ENCODE peak calls at places on chromosomes 13 and 19, in ten cellular contexts. X, D, F, N, H, J, I, P, W and Y are unnamed samples. For H3K4me1, H3K36me3 and H3K27me3, the result is how much of the 10 kb centered on the place peaks cover.

GRCh38 chr13:111640476-111640875 is 320.0 kb downstream of the TEX29 start:
- DNase-seq in X (no peak), D (no peak), F (no peak), N (no peak), H (no peak), J (no peak), I (no peak), P (no peak), W (no peak), Y (no peak)

GRCh38 chr19:12952488-12953455 is 4.3 kb downstream of the GADD45GIP1 start:
- DNase-seq in X (no peak), D (no peak), F (no peak), N (no peak), H (peak), J (no peak), I (peak), P (no peak), W (no peak), Y (no peak)

GRCh38 chr19:55472463-55472862 is 4.0 kb upstream of the ZNF628 start:
- DNase-seq in X (peak), D (no peak), F (no peak), N (no peak), H (peak), J (peak), I (no peak), P (no peak), W (no peak), Y (no peak)

GRCh38 chr19:17205237-17206140 is 9.7 kb upstream of the USE1 start:
- DNase-seq in X (peak), D (peak), F (peak), N (peak), H (peak), J (peak), I (peak), P (no peak), W (peak), Y (peak)

GRCh38 chr19:709965-710714 is 1.4 kb downstream of the PALM start:
- DNase-seq in X (no peak), D (no peak), F (no peak), N (no peak), H (no peak), J (no peak), I (peak), P (no peak), W (no peak), Y (peak)

GRCh38 chr13:70310720-70311119 is 202.5 kb upstream of the KLHL1 start:
- DNase-seq in X (peak), D (no peak), F (no peak), N (peak), H (peak), J (peak), I (no peak), P (no peak), W (peak), Y (no peak)

GRCh38 chr13:88461272-88462009 is 790.3 kb downstream of the SLITRK5 start:
- DNase-seq in X (no peak), D (no peak), F (no peak), N (no peak), H (no peak), J (no peak), I (no peak), P (no peak), W (no peak), Y (no peak)

GRCh38 chr19:58054792-58055482 is 4.1 kb upstream of the ZNF135 start:
- DNase-seq in X (no peak), D (no peak), F (no peak), N (no peak), H (peak), J (no peak), I (peak), P (no peak), W (peak), Y (no peak)

GRCh38 chr13:42538996-42539395 is 35.0 kb upstream of the TNFSF11 start:
- DNase-seq in X (no peak), D (no peak), F (no peak), N (no peak), H (no peak), J (no peak), I (no peak), P (no peak), W (no peak), Y (no peak)

GRCh38 chr13:73000027-73000674 is 58.7 kb upstream of the KLF5 start:
- DNase-seq in X (no peak), D (no peak), F (no peak), N (no peak), H (peak), J (peak), I (no peak), P (no peak), W (peak), Y (no peak)

GRCh38 chr19:31166206-31166605 is 183.0 kb downstream of the TSHZ3 start:
- DNase-seq in X (no peak), D (no peak), F (no peak), N (no peak), H (no peak), J (no peak), I (no peak), P (no peak), W (no peak), Y (no peak)

GRCh38 chr13:57634829-57635165 is 3.3 kb downstream of the PCDH17 start:
- DNase-seq in X (no peak), D (peak), F (no peak), N (no peak), H (no peak), J (no peak), I (peak), P (no peak), W (no peak), Y (peak)

GRCh38 chr19:3068071-3068470 is 5.8 kb upstream of the TLE5 start:
- DNase-seq in X (no peak), D (peak), F (no peak), N (no peak), H (no peak), J (no peak), I (no peak), P (no peak), W (no peak), Y (no peak)

GRCh38 chr13:59088716-59089115 is 1075.0 kb downstream of the DIAPH3 start:
- DNase-seq in X (no peak), D (no peak), F (no peak), N (no peak), H (peak), J (no peak), I (no peak), P (no peak), W (no peak), Y (no peak)

GRCh38 chr19:54684537-54684936 is 21.8 kb downstream of the LILRB4 start:
- DNase-seq in X (no peak), D (peak), F (no peak), N (peak), H (peak), J (no peak), I (no peak), P (no peak), W (peak), Y (no peak)

GRCh38 chr13:48068952-48069351 is 26.0 kb downstream of the MED4 start:
- DNase-seq in X (no peak), D (no peak), F (no peak), N (no peak), H (peak), J (no peak), I (no peak), P (no peak), W (no peak), Y (no peak)

GRCh38 chr13:97539651-97540230 is 105.8 kb downstream of the RAP2A start:
- DNase-seq in X (no peak), D (no peak), F (no peak), N (no peak), H (peak), J (no peak), I (no peak), P (no peak), W (no peak), Y (no peak)

GRCh38 chr13:44573790-44574465 is 2.2 kb downstream of the TSC22D1 start:
- DNase-seq in X (no peak), D (no peak), F (no peak), N (no peak), H (peak), J (peak), I (no peak), P (no peak), W (peak), Y (no peak)

GRCh38 chr13:102816633-102817032 is 17.7 kb downstream of the BIVM start:
- DNase-seq in X (no peak), D (no peak), F (no peak), N (no peak), H (peak), J (no peak), I (no peak), P (no peak), W (no peak), Y (no peak)

GRCh38 chr13:110716235-110716505 is 2.7 kb downstream of the ING1 start:
- DNase-seq in X (peak), D (no peak), F (no peak), N (peak), H (peak), J (peak), I (no peak), P (peak), W (peak), Y (peak)

GRCh38 chr19:33419763-33420080 is 46.2 kb downstream of the CEBPG start:
- DNase-seq in X (no peak), D (no peak), F (no peak), N (no peak), H (no peak), J (no peak), I (no peak), P (no peak), W (peak), Y (no peak)

GRCh38 chr19:11617207-11618062 is 20.2 kb downstream of the ZNF627 start:
- DNase-seq in X (no peak), D (no peak), F (no peak), N (no peak), H (peak), J (no peak), I (no peak), P (no peak), W (no peak), Y (no peak)

GRCh38 chr19:15332311-15332996 is at the start of gene BRD4:
- DNase-seq in X (peak), D (peak), F (peak), N (peak), H (peak), J (peak), I (peak), P (peak), W (peak), Y (peak)

GRCh38 chr19:17078920-17079709 is 3.5 kb downstream of the MYO9B start:
- DNase-seq in X (no peak), D (no peak), F (no peak), N (no peak), H (no peak), J (no peak), I (no peak), P (no peak), W (no peak), Y (no peak)

GRCh38 chr13:96710166-96710866 is 284.0 kb downstream of the OXGR1 start:
- DNase-seq in X (no peak), D (no peak), F (no peak), N (peak), H (no peak), J (no peak), I (no peak), P (no peak), W (no peak), Y (no peak)

GRCh38 chr19:13241321-13242104 is 91.3 kb downstream of the IER2 start:
- DNase-seq in X (no peak), D (no peak), F (no peak), N (no peak), H (no peak), J (peak), I (no peak), P (no peak), W (no peak), Y (no peak)

GRCh38 chr13:78649997-78650724 is 8.8 kb downstream of the OBI1 start:
- DNase-seq in X (no peak), D (no peak), F (no peak), N (no peak), H (no peak), J (no peak), I (no peak), P (no peak), W (no peak), Y (no peak)
- H3K4me1 ChIP-seq in X (under half), D (under half), F (under half), N (under half), H (under half), J (under half), I (under half), P (under half), W (under half), Y (half or more)

GRCh38 chr19:35671818-35672217 is 5.5 kb downstream of the UPK1A start:
- DNase-seq in X (no peak), D (no peak), F (no peak), N (no peak), H (no peak), J (peak), I (no peak), P (no peak), W (no peak), Y (no peak)

GRCh38 chr19:35669974-35670373 is 3.7 kb downstream of the UPK1A start:
- DNase-seq in X (no peak), D (no peak), F (no peak), N (no peak), H (no peak), J (peak), I (no peak), P (no peak), W (no peak), Y (no peak)

GRCh38 chr19:35670686-35671085 is 4.4 kb downstream of the UPK1A start:
- DNase-seq in X (no peak), D (no peak), F (no peak), N (no peak), H (no peak), J (no peak), I (no peak), P (no peak), W (no peak), Y (no peak)

GRCh38 chr19:35675589-35676140 is 9.3 kb downstream of the UPK1A start:
- DNase-seq in X (no peak), D (no peak), F (no peak), N (no peak), H (no peak), J (no peak), I (no peak), P (no peak), W (no peak), Y (no peak)

GRCh38 chr19:35673121-35673804 is 6.9 kb downstream of the UPK1A start:
- DNase-seq in X (peak), D (no peak), F (peak), N (peak), H (peak), J (peak), I (no peak), P (no peak), W (peak), Y (no peak)
- H3K36me3 ChIP-seq in X (under half), D (under half), F (under half), N (under half), H (under half), J (under half), I (under half), P (under half), W (under half), Y (under half)

DNA sequence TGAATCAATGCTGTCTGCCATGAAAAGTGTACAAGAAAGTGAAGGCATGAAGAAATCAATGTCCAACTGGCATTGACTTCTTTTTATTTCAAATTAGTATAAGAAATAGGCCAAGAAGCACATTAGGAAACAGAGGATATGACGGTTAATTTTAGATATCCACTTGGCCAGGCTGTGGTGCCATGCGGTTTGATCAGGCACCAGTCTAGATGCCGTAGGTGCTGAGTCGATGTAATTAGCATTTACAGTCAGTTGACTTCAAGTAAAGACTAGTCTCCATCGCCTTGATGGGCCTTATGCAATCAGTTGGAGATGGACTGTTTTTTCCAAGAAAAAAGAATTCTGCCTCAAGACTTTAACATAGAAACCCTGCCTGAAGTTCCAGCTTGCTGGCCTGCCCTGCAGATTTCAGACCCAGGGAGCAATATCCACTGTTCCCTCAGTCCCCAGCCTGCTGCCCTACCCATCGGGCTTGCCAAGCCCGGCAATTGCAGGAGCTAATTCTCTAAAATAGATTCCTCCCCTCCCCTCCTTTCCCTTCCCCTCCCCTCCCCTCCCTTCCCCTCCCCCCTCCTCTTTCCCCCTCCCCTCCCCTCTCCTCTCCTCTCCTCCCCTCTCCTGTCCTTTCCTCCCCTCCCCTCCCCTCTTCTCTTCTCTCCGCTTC is 120.6 kb upstream of the PEG3 start:
- DNase-seq in X (no peak), D (no peak), F (no peak), N (no peak), H (no peak), J (no peak), I (no peak), P (no peak), W (no peak), Y (no peak)
- H3K27me3 ChIP-seq in X (under half), D (under half), F (under half), N (under half), H (under half), J (under half), I (under half), P (under half), W (under half), Y (under half)

DNA sequence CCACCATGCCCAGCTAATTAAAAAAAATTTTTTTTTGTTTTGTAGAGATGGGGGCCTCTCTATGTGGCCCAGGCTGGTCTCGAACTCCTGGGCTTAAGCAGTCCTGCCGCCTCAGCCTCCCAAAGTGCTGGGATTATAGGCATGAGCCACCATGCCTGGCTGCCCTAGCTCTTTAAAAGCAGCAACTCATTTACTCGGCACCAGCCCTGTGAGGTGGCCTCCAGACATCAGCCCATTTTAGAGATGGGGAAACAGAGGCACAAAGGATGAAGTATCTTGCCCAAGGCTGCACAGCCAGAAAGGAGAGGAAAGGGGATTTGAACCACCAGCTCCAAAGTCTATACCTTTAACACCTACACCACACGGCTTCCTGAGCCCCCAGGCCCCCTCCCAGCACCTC is 312 bp downstream of the PRX start:
- DNase-seq in X (no peak), D (no peak), F (no peak), N (no peak), H (no peak), J (no peak), I (no peak), P (no peak), W (no peak), Y (no peak)
- H3K4me1 ChIP-seq in X (under half), D (under half), F (under half), N (under half), H (under half), J (under half), I (under half), P (under half), W (under half), Y (under half)

DNA sequence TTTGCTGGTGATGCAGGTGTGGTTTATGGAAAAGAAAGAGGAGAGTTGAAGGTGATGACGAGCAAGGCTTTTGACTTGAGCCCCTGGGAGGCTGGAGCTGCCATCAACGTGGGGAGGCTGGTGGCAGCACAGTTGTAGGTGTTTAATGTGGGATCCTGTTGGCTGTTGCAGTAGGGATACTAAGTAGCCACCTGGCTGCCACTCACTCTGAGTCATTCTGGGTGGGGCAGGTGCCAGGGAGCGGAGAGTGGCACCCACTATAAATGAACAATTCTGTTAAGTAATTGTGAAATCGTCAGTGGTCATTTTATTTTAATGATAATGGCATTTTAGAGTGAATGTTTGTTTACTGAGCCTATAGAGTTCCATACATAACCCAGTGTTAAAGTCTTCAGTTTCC is 9.8 kb downstream of the ZNF317 start:
- DNase-seq in X (no peak), D (no peak), F (no peak), N (no peak), H (no peak), J (peak), I (no peak), P (no peak), W (no peak), Y (no peak)
- H3K36me3 ChIP-seq in X (under half), D (under half), F (under half), N (under half), H (under half), J (under half), I (under half), P (under half), W (under half), Y (under half)